ENCODE peak calls at places on chromosome 16, in ten cellular contexts. I is left kidney, X is ELF-1, P is hepatic stellate cell, V is BJ, E is GM10248, L is neural progenitor cell, K is NCI-H1092, N is lower lobe of right lung, F is right lobe of liver. U is an unnamed sample.

GRCh38 chr16:67935096-67935401 is 1.6 kb downstream of the PSMB10 start:
- DNase-seq in I (no peak), X (no peak), P (no peak), V (no peak), E (no peak), L (no peak), K (no peak), N (no peak), F (no peak), U (no peak)

GRCh38 chr16:87945351-87946042 is 5.7 kb upstream of the BANP start:
- DNase-seq in I (peak; percentile 95), X (peak; percentile 95), P (no peak), V (no peak), E (no peak), L (peak; percentile 46), K (peak; percentile 86), N (peak; percentile 85), F (peak; percentile 68), U (no peak)

GRCh38 chr16:1503110-1503955 is 10.2 kb downstream of the TELO2 start:
- DNase-seq in I (no peak), X (no peak), P (no peak), V (no peak), E (no peak), L (no peak), K (no peak), N (no peak), F (no peak), U (no peak)

GRCh38 chr16:3716831-3717234 is 491 bp downstream of the TRAP1 start:
- DNase-seq in I (peak; percentile 65), X (peak; percentile 44), P (peak; percentile 16), V (no peak), E (peak; percentile 49), L (peak; percentile 63), K (peak; percentile 21), N (peak; percentile 52), F (no peak), U (peak; percentile 73)

GRCh38 chr16:85275533-85276249 is 163.4 kb upstream of the CIBAR2 start:
- DNase-seq in I (peak; percentile 89), X (peak; percentile 84), P (peak; percentile 91), V (no peak), E (peak; percentile 91), L (peak; percentile 88), K (peak; percentile 62), N (peak; percentile 71), F (peak; percentile 77), U (no peak)

GRCh38 chr16:50547340-50547865 is 793 bp upstream of the NKD1 start:
- DNase-seq in I (peak; percentile 81), X (peak; percentile 68), P (no peak), V (no peak), E (peak; percentile 67), L (peak; percentile 77), K (no peak), N (peak; percentile 57), F (peak; percentile 60), U (no peak)

GRCh38 chr16:78503501-78504110 is 404.2 kb downstream of the WWOX start:
- DNase-seq in I (peak; percentile 85), X (no peak), P (peak; percentile 12), V (no peak), E (peak; percentile 30), L (peak; percentile 81), K (peak; percentile 49), N (no peak), F (no peak), U (no peak)

GRCh38 chr16:790086-790485 is 1.7 kb downstream of the CHTF18 start:
- DNase-seq in I (no peak), X (no peak), P (no peak), V (no peak), E (no peak), L (no peak), K (no peak), N (no peak), F (no peak), U (no peak)

GRCh38 chr16:66225696-66226095 is 140.8 kb upstream of the CDH5 start:
- DNase-seq in I (no peak), X (no peak), P (no peak), V (no peak), E (no peak), L (no peak), K (no peak), N (no peak), F (no peak), U (no peak)

GRCh38 chr16:29710227-29711219 is 31.5 kb downstream of the QPRT start:
- DNase-seq in I (peak; percentile 83), X (peak; percentile 70), P (peak; percentile 70), V (peak; percentile 17), E (peak; percentile 67), L (peak; percentile 66), K (no peak), N (peak; percentile 3), F (no peak), U (no peak)

GRCh38 chr16:23160574-23160973 is 11.3 kb upstream of the USP31 start:
- DNase-seq in I (no peak), X (no peak), P (no peak), V (no peak), E (no peak), L (no peak), K (no peak), N (no peak), F (no peak), U (no peak)

GRCh38 chr16:21100447-21100846 is 50.2 kb downstream of the DNAH3 start:
- DNase-seq in I (no peak), X (no peak), P (peak; percentile 51), V (no peak), E (no peak), L (no peak), K (no peak), N (no peak), F (no peak), U (no peak)

GRCh38 chr16:85125570-85126382 is 13.5 kb upstream of the CIBAR2 start:
- DNase-seq in I (no peak), X (no peak), P (no peak), V (no peak), E (no peak), L (no peak), K (no peak), N (no peak), F (no peak), U (no peak)

GRCh38 chr16:84455031-84455430 is 49.4 kb downstream of the MEAK7 start:
- DNase-seq in I (no peak), X (no peak), P (no peak), V (no peak), E (no peak), L (no peak), K (no peak), N (no peak), F (no peak), U (peak; percentile 36)

GRCh38 chr16:85459529-85460251 is 153.4 kb upstream of the GSE1 start:
- DNase-seq in I (no peak), X (peak; percentile 37), P (no peak), V (no peak), E (no peak), L (no peak), K (no peak), N (no peak), F (no peak), U (no peak)

GRCh38 chr16:86073103-86073625 is 174.2 kb downstream of the IRF8 start:
- DNase-seq in I (no peak), X (no peak), P (no peak), V (no peak), E (no peak), L (no peak), K (no peak), N (no peak), F (no peak), U (no peak)

GRCh38 chr16:64657316-64658011 is 464.4 kb downstream of the CDH11 start:
- DNase-seq in I (no peak), X (no peak), P (no peak), V (no peak), E (no peak), L (no peak), K (no peak), N (no peak), F (no peak), U (no peak)

GRCh38 chr16:80599466-80599865 is 58.7 kb downstream of the DYNLRB2 start:
- DNase-seq in I (no peak), X (no peak), P (no peak), V (peak; percentile 16), E (no peak), L (no peak), K (no peak), N (no peak), F (no peak), U (no peak)

GRCh38 chr16:73068546-73069401 is 20.8 kb upstream of the ZFHX3 start:
- DNase-seq in I (peak; percentile 84), X (no peak), P (peak; percentile 87), V (no peak), E (no peak), L (peak; percentile 9), K (peak; percentile 64), N (peak; percentile 90), F (peak; percentile 47), U (peak; percentile 95)

GRCh38 chr16:1142911-1143310 is 10.0 kb upstream of the CACNA1H start:
- DNase-seq in I (no peak), X (no peak), P (no peak), V (no peak), E (no peak), L (no peak), K (no peak), N (no peak), F (no peak), U (no peak)

GRCh38 chr16:58608601-58609136 is 21.0 kb downstream of the CNOT1 start:
- DNase-seq in I (no peak), X (no peak), P (no peak), V (no peak), E (no peak), L (no peak), K (no peak), N (no peak), F (no peak), U (no peak)

GRCh38 chr16:53773150-53773846 is 69.3 kb downstream of the FTO start:
- DNase-seq in I (peak; percentile 94), X (peak; percentile 31), P (peak; percentile 27), V (no peak), E (peak; percentile 29), L (peak; percentile 70), K (peak; percentile 32), N (no peak), F (no peak), U (no peak)

GRCh38 chr16:55949518-55949917 is 74.3 kb upstream of the CES5A start:
- DNase-seq in I (no peak), X (no peak), P (peak; percentile 8), V (no peak), E (no peak), L (no peak), K (no peak), N (no peak), F (no peak), U (no peak)

GRCh38 chr16:66572356-66572755 is 6.1 kb downstream of the CMTM1 start:
- DNase-seq in I (no peak), X (no peak), P (no peak), V (no peak), E (no peak), L (no peak), K (no peak), N (no peak), F (no peak), U (no peak)

GRCh38 chr16:3242709-3243108 is 7.8 kb upstream of the ZNF200 start:
- DNase-seq in I (no peak), X (no peak), P (no peak), V (no peak), E (no peak), L (no peak), K (no peak), N (no peak), F (no peak), U (no peak)

GRCh38 chr16:49336581-49336980 is 37.0 kb upstream of the C16orf78 start:
- DNase-seq in I (no peak), X (no peak), P (no peak), V (no peak), E (no peak), L (no peak), K (no peak), N (no peak), F (no peak), U (peak; percentile 9)

GRCh38 chr16:67029249-67030096 is 524 bp downstream of the CBFB start:
- DNase-seq in I (peak; percentile 75), X (peak; percentile 52), P (peak; percentile 65), V (no peak), E (peak; percentile 68), L (peak; percentile 68), K (no peak), N (peak; percentile 83), F (peak; percentile 72), U (peak; percentile 85)

GRCh38 chr16:50257876-50258275 is 8.5 kb upstream of the ADCY7 start:
- DNase-seq in I (no peak), X (no peak), P (no peak), V (no peak), E (no peak), L (no peak), K (no peak), N (no peak), F (peak; percentile 5), U (no peak)

U was measured in coronary artery.